ENCODE peak calls at places on chromosomes 5 and 9, in six cellular contexts. V is endodermal cell; P is CD8-positive, alpha-beta T cell; I is A673; U is PC-9; T is sigmoid colon. Y is an unnamed sample. For H3K27me3 and H3K4me1, the result is how much of the 10 kb centered on the place peaks cover.

GRCh38 chr9:112061152-112061740 is 113.9 kb downstream of the SUSD1 start:
- DNase-seq in U (peak), V (no peak), T (peak), I (peak), P (no peak), Y (peak)

GRCh38 chr5:15064396-15064795 is 192.8 kb upstream of the ANKH start:
- DNase-seq in P (no peak), V (no peak), I (no peak), T (no peak), U (no peak), Y (no peak)

GRCh38 chr5:154646841-154647759 is 108.1 kb upstream of the LARP1 start:
- DNase-seq in U (no peak), P (peak), T (peak), V (peak), I (no peak), Y (no peak)

GRCh38 chr9:87359958-87360601 is 137.6 kb upstream of the DAPK1 start:
- DNase-seq in P (no peak), T (no peak), I (no peak), V (peak), U (no peak), Y (no peak)

GRCh38 chr5:98248949-98249348 is 524.5 kb upstream of the RGMB start:
- DNase-seq in I (no peak), P (no peak), V (no peak), T (no peak), U (no peak), Y (peak)

GRCh38 chr5:146059349-146060220 is 45.8 kb downstream of the PLAC8L1 start:
- DNase-seq in V (no peak), U (no peak), P (no peak), I (no peak), T (no peak), Y (no peak)

GRCh38 chr9:90645721-90646120 is 3.1 kb upstream of the DIRAS2 start:
- DNase-seq in V (no peak), P (no peak), T (no peak), U (no peak), I (no peak), Y (no peak)

GRCh38 chr5:61613679-61614078 is 281.6 kb downstream of the ZSWIM6 start:
- DNase-seq in T (no peak), V (no peak), P (no peak), I (no peak), U (no peak), Y (no peak)

GRCh38 chr9:95305770-95306492 is 11.6 kb downstream of the FANCC start:
- DNase-seq in I (peak), T (no peak), V (no peak), P (no peak), U (peak), Y (no peak)

GRCh38 chr5:19660679-19661078 is 327.3 kb downstream of the CDH18 start:
- DNase-seq in P (no peak), V (no peak), U (no peak), I (no peak), T (no peak), Y (no peak)

GRCh38 chr9:31520301-31521085 is 864.0 kb upstream of the ACO1 start:
- DNase-seq in P (no peak), T (no peak), I (no peak), V (no peak), U (no peak), Y (no peak)

GRCh38 chr9:119375892-119376291 is 6.7 kb upstream of the BRINP1 start:
- DNase-seq in V (peak), T (no peak), P (no peak), U (no peak), I (peak), Y (no peak)

GRCh38 chr5:86979801-86980510 is 287.7 kb upstream of the RASA1 start:
- DNase-seq in P (no peak), V (no peak), T (no peak), U (peak), I (peak), Y (peak)

GRCh38 chr5:112419596-112420110 is 576 bp upstream of the EPB41L4A start:
- DNase-seq in V (peak), T (peak), P (no peak), U (peak), I (peak), Y (peak)
- H3K27me3 ChIP-seq in V (half or more), T (under half), P (under half), U (under half), I (half or more), Y (under half)

GRCh38 chr5:148910216-148910615 is 83.8 kb downstream of the ADRB2 start:
- DNase-seq in P (no peak), V (peak), I (no peak), T (no peak), U (no peak), Y (peak)
- H3K4me1 ChIP-seq in P (under half), V (under half), I (under half), T (under half), U (half or more), Y (half or more)

DNA sequence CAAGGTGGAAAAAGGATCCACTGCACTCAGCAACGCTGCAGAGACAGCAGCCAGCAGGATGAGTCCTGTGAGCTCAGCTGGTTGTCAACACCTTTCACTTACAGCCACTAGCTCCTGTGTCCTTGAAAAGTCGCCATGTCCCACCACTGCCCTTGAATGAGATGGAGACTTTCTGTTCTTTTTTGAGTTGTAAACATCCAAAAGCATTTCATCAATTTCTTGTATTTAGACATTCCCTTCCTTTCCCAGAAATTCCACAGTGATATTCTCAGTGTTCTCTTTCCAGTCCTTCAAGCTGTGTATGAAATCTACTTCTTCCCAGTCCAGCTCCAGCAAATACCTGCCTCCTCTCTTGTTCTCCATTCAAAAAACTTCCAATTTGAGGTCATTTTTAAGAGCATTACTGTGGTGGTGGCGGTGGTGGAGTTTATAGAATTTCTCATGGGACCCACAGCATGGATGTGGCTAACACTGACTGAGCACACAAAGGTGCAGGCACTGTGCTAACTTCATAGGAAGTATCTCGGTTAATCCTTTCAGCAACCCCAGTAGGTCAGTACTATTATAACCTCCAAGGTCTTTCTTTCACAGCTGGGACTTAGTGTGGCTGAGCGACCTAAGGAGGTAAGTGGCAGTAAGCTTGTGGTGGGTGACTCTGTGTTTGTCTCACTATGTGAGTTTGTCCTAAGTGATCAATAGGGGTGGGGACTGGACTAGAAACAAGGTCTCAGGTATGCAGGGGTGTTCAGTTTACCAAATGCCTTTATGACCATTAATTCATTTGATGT is 15.0 kb upstream of the GPX3 start:
- DNase-seq in I (no peak), T (peak), V (peak), P (no peak), U (no peak), Y (no peak)
- H3K27ac ChIP-seq in I (no peak), T (peak), V (no peak), P (no peak), U (no peak), Y (no peak)

GRCh38 chr5:90590-91547 is 1.1 kb upstream of the PLEKHG4B start:
- DNase-seq in U (no peak), I (peak), P (no peak), V (peak), T (no peak), Y (no peak)

GRCh38 chr5:93221-93980 is 1.4 kb downstream of the PLEKHG4B start:
- DNase-seq in I (no peak), P (no peak), T (no peak), V (no peak), U (no peak), Y (no peak)

GRCh38 chr5:94113-94892 is 2.3 kb downstream of the PLEKHG4B start:
- DNase-seq in I (no peak), P (no peak), U (no peak), T (no peak), V (no peak), Y (no peak)

GRCh38 chr5:91556-92263 is at the start of gene PLEKHG4B:
- DNase-seq in V (peak), U (no peak), I (peak), T (no peak), P (no peak), Y (no peak)

GRCh38 chr5:92391-93220 is 638 bp downstream of the PLEKHG4B start:
- DNase-seq in U (no peak), T (no peak), V (no peak), P (no peak), I (no peak), Y (no peak)
- H3K27me3 ChIP-seq in U (half or more), T (half or more), V (half or more), P (under half), I (half or more), Y (half or more)

DNA sequence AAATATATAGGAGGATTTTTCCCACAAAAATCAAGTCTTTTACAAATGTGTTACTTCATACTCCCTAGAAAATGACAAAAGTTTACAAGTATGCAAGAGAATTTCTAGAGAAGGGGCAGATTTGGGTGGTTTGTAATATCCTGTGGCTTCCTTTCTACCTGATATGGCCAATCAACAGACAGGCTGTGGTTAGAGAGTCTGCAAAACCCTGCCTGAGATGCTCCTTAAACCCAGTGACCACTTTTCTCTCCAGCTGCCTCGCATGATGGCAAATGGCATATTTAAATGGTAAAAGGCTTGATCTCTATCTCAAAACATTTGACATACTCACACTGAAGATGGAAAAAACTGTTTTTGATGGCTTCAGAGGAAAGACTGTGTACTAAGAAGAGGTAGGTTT is 550.1 kb upstream of the ZNF462 start:
- DNase-seq in T (no peak), P (no peak), V (no peak), U (no peak), I (no peak), Y (no peak)
- H3K4me1 ChIP-seq in T (under half), P (under half), V (under half), U (under half), I (under half), Y (under half)

GRCh38 chr5:95908799-95909198 is 52.9 kb downstream of the ELL2 start:
- DNase-seq in I (no peak), U (peak), V (no peak), T (no peak), P (no peak), Y (no peak)

GRCh38 chr5:95907067-95907705 is 54.5 kb downstream of the ELL2 start:
- DNase-seq in P (no peak), U (no peak), V (no peak), T (no peak), I (no peak), Y (no peak)

GRCh38 chr5:95910521-95910920 is 51.1 kb downstream of the ELL2 start:
- DNase-seq in V (no peak), U (no peak), I (no peak), T (no peak), P (no peak), Y (no peak)

GRCh38 chr5:95904827-95905226 is 56.8 kb downstream of the ELL2 start:
- DNase-seq in I (no peak), P (no peak), T (no peak), V (no peak), U (no peak), Y (no peak)

GRCh38 chr5:95907740-95908706 is 53.6 kb downstream of the ELL2 start:
- DNase-seq in T (no peak), V (no peak), P (no peak), I (no peak), U (no peak), Y (no peak)
- H3K27ac ChIP-seq in T (no peak), V (no peak), P (no peak), I (no peak), U (no peak), Y (no peak)

GRCh38 chr5:135545115-135545514 is 9.4 kb upstream of the NEUROG1 start:
- DNase-seq in T (no peak), U (no peak), P (no peak), V (peak), I (no peak), Y (no peak)

GRCh38 chr5:135549413-135549812 is 13.6 kb upstream of the NEUROG1 start:
- DNase-seq in V (no peak), T (no peak), P (no peak), I (no peak), U (no peak), Y (no peak)

GRCh38 chr5:135546912-135547311 is 11.1 kb upstream of the NEUROG1 start:
- DNase-seq in I (no peak), T (no peak), V (no peak), U (no peak), P (no peak), Y (no peak)

GRCh38 chr5:135546014-135546413 is 10.2 kb upstream of the NEUROG1 start:
- DNase-seq in U (no peak), T (no peak), V (no peak), I (no peak), P (no peak), Y (no peak)

DNA sequence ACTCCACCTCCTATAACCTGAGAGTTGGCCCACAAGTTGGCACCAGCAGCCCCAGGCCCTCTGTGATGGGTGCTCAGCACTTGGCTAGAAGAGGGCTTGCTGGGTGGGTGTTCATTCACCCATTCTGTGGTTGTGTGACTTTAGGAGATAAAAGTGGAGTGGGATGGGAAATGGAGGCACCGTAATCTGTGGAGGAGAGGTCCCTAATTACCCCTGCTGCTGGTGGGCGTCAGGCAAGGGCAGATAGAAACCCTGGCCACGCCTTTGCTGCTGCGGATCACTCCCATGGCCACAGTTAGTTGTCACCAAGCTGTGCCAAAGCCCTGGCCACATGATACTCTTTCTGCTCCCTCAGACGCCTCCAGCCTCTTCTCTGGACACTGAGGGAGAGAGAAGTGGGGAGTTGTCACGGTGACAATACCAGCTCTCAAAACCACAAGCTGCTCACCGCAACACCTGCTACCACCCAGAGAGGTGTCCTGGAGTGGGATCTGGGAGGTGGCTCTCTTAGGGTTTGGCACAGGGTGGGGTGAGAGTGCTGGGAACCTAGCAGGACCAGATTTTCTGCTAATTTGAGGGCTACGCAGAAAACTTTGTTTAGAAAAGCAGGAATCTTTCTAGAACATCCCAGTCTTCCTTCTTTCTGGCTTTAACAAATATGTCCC is 12.0 kb upstream of the NEUROG1 start:
- DNase-seq in P (no peak), V (no peak), T (no peak), I (no peak), U (no peak), Y (no peak)
- H3K27me3 ChIP-seq in P (under half), V (half or more), T (half or more), I (half or more), U (half or more), Y (half or more)

DNA sequence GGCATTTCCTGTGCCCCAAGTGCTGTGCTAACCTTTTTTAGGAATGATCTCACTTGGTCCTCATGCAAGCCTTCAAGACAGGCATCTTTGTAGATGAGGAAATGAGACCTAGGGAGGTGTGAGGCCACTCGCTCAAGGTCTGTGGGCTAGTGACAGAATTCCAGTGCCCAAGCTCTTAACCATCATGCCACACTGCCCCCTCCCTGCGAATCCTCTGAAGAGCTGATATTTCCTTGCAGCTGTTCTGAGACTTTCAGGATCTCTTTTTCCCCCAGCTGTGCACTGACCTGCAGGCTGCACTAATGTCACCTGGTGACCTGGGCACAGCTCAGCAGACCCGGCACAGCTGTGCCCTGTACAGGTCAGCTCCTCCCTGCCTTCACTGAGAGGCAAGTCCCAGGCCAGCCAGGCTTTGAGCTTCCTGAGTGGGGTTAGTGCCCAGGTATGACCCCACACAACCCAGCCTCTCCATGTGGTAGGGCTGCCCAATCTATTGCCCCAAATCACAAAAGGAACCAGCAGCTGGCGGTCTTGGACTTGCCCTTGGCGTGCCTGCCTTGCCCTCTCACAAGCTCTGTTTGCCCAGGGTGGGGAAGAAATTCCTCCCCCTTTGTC is 32.7 kb downstream of the MORN5 start:
- DNase-seq in V (no peak), I (no peak), P (no peak), T (no peak), U (no peak), Y (no peak)
- H3K4me1 ChIP-seq in V (under half), I (under half), P (under half), T (under half), U (under half), Y (under half)

GRCh38 chr9:133369419-133369818 is 6.4 kb downstream of the SURF4 start:
- DNase-seq in T (no peak), P (no peak), I (no peak), U (no peak), V (no peak), Y (no peak)
- H3K27ac ChIP-seq in T (no peak), P (peak), I (no peak), U (no peak), V (no peak), Y (no peak)

Y was measured in foreskin keratinocyte.